ENCODE peak calls at places on chromosomes 4 and X, in five cellular contexts. F, H, V, W and Y are unnamed samples.

GRCh38 chr4:94290245-94290644 is 52.4 kb downstream of the HPGDS start:
- DNase-seq in F (no peak), V (no peak), H (no peak), W (no peak), Y (no peak)

GRCh38 chr4:182185491-182185890 is 57.7 kb upstream of the TENM3 start:
- DNase-seq in H (no peak), V (no peak), W (peak), F (no peak), Y (no peak)

GRCh38 chrX:50180073-50180940 is 20.5 kb downstream of the AKAP4 start:
- DNase-seq in H (no peak), W (no peak), V (no peak), F (no peak), Y (no peak)

GRCh38 chr4:184932343-184932742 is 85.9 kb upstream of the HELT start:
- DNase-seq in W (no peak), V (no peak), F (peak), H (no peak), Y (no peak)

GRCh38 chr4:1381944-1382541 is 24.2 kb downstream of the NKX1-1 start:
- DNase-seq in V (no peak), H (no peak), W (no peak), F (no peak), Y (no peak)

GRCh38 chr4:7389719-7390118 is 45.0 kb downstream of the PSAPL1 start:
- DNase-seq in F (no peak), V (no peak), W (no peak), H (no peak), Y (no peak)

GRCh38 chr4:118989098-118990080 is 100.7 kb downstream of the SYNPO2 start:
- DNase-seq in F (peak), H (no peak), V (no peak), W (peak), Y (no peak)

GRCh38 chr4:39308576-39308975 is 57.6 kb downstream of the RFC1 start:
- DNase-seq in H (no peak), V (no peak), W (no peak), F (no peak), Y (no peak)

GRCh38 chr4:157204634-157205244 is 15.8 kb upstream of the GRIA2 start:
- DNase-seq in H (peak), V (no peak), F (peak), W (no peak), Y (peak)

GRCh38 chr4:102139932-102140331 is 205.3 kb downstream of the SLC39A8 start:
- DNase-seq in V (no peak), H (no peak), W (no peak), F (no peak), Y (no peak)

GRCh38 chr4:121991968-121992367 is 40.1 kb upstream of the TRPC3 start:
- DNase-seq in H (no peak), V (no peak), F (no peak), W (no peak), Y (no peak)

GRCh38 chrX:40173662-40174593 is 76.2 kb upstream of the BCOR start:
- DNase-seq in W (no peak), V (no peak), F (peak), H (no peak), Y (no peak)

GRCh38 chr4:3218824-3219760 is 29.9 kb upstream of the MSANTD1 start:
- DNase-seq in F (no peak), H (no peak), V (no peak), W (no peak), Y (no peak)

GRCh38 chrX:19334945-19335626 is 8.6 kb upstream of the PDHA1 start:
- DNase-seq in H (peak), W (peak), V (peak), F (peak), Y (no peak)

GRCh38 chrX:3712080-3712869 is 1.2 kb downstream of the PRKX start:
- DNase-seq in H (no peak), V (peak), W (peak), F (peak), Y (peak)

GRCh38 chr4:5824635-5825034 is 68.3 kb downstream of the CRMP1 start:
- DNase-seq in W (peak), H (peak), V (no peak), F (peak), Y (peak)

GRCh38 chrX:24259544-24260240 is 54.2 kb downstream of the SUPT20HL2 start:
- DNase-seq in F (peak), V (peak), W (peak), H (peak), Y (peak)

GRCh38 chr4:57053508-57053907 is 56.7 kb downstream of the IGFBP7 start:
- DNase-seq in W (no peak), F (peak), H (no peak), V (no peak), Y (no peak)